ENCODE peak calls at places on chromosomes 13 and 19, in seven cellular contexts. P, B, I, K, O, U and W are unnamed samples.

GRCh38 chr19:44625531-44626066 is 12.2 kb downstream of the IGSF23 start:
- DNase-seq in P (no peak), B (no peak), I (no peak), K (no peak), O (no peak), U (no peak), W (no peak)

GRCh38 chr13:64239372-64239771 is 2823.7 kb upstream of the PCDH20 start:
- DNase-seq in P (no peak), B (no peak), I (no peak), K (no peak), O (no peak), U (no peak), W (no peak)

GRCh38 chr19:42285546-42285945 is 16.4 kb upstream of the PRR19 start:
- DNase-seq in P (no peak), B (no peak), I (peak; percentile 49), K (no peak), O (no peak), U (no peak), W (no peak)

GRCh38 chr13:45078003-45078402 is 42.3 kb upstream of the GTF2F2 start:
- DNase-seq in P (no peak), B (no peak), I (no peak), K (no peak), O (no peak), U (no peak), W (no peak)

GRCh38 chr19:15769586-15769985 is 17.9 kb upstream of the OR10H5 start:
- DNase-seq in P (no peak), B (no peak), I (no peak), K (no peak), O (no peak), U (no peak), W (no peak)

GRCh38 chr19:17553256-17553655 is 2.2 kb upstream of the COLGALT1 start:
- DNase-seq in P (no peak), B (no peak), I (no peak), K (no peak), O (peak; percentile 81), U (peak; percentile 19), W (no peak)

GRCh38 chr13:29576581-29576980 is 18.9 kb downstream of the SLC7A1 start:
- DNase-seq in P (no peak), B (no peak), I (no peak), K (no peak), O (no peak), U (no peak), W (no peak)

GRCh38 chr19:35959040-35959967 is 23.1 kb downstream of the LRFN3 start:
- DNase-seq in P (peak; percentile 40), B (no peak), I (no peak), K (peak; percentile 27), O (no peak), U (no peak), W (no peak)

GRCh38 chr13:102707465-102707864 is 12.6 kb upstream of the METTL21C start:
- DNase-seq in P (peak; percentile 75), B (no peak), I (no peak), K (no peak), O (peak; percentile 88), U (no peak), W (no peak)

GRCh38 chr13:110361365-110361911 is 54.4 kb downstream of the COL4A2 start:
- DNase-seq in P (no peak), B (no peak), I (no peak), K (no peak), O (peak; percentile 73), U (no peak), W (no peak)

GRCh38 chr19:41935781-41936415 is 7.6 kb upstream of the ERFL start:
- DNase-seq in P (no peak), B (no peak), I (no peak), K (no peak), O (no peak), U (no peak), W (no peak)

GRCh38 chr19:38869836-38870607 is 8.1 kb downstream of the RINL start:
- DNase-seq in P (peak; percentile 69), B (no peak), I (peak; percentile 96), K (no peak), O (no peak), U (peak; percentile 54), W (peak; percentile 81)

GRCh38 chr13:41649659-41650058 is 192.3 kb downstream of the RGCC start:
- DNase-seq in P (no peak), B (no peak), I (peak; percentile 36), K (no peak), O (no peak), U (no peak), W (no peak)

GRCh38 chr13:49669735-49670309 is 21.5 kb downstream of the EBPL start:
- DNase-seq in P (no peak), B (peak; percentile 5), I (peak; percentile 61), K (no peak), O (peak; percentile 37), U (peak; percentile 65), W (peak; percentile 28)

GRCh38 chr19:14114854-14115253 is 2.7 kb downstream of the PRKACA start:
- DNase-seq in P (no peak), B (no peak), I (peak; percentile 59), K (no peak), O (no peak), U (peak; percentile 38), W (no peak)